ENCODE peak calls at places on chromosomes 16 and 17, in seven cellular contexts. L is A549, T is cardiac muscle cell, P is neural progenitor cell, D is MM.1S, O is kidney, G is thoracic aorta. W is an unnamed sample.

GRCh38 chr17:10724546-10725195 is 5.2 kb downstream of the TMEM220 start:
- DNase-seq in P (no peak), D (no peak), O (no peak), L (no peak), G (no peak), T (no peak), W (no peak)

GRCh38 chr16:3458278-3458851 is 14.9 kb downstream of the NAA60 start:
- DNase-seq in O (peak; percentile 81), P (peak; percentile 76), L (no peak), D (no peak), T (peak; percentile 56), G (no peak), W (no peak)

GRCh38 chr16:3642397-3643094 is 11.9 kb upstream of the DNASE1 start:
- DNase-seq in D (no peak), O (no peak), G (no peak), L (no peak), T (peak; percentile 62), P (no peak), W (no peak)

GRCh38 chr16:88430185-88430523 is 22.9 kb upstream of the ZFPM1 start:
- DNase-seq in G (no peak), D (no peak), O (no peak), L (no peak), T (no peak), P (no peak), W (no peak)

GRCh38 chr17:64205804-64206203 is 57.3 kb downstream of the TEX2 start:
- DNase-seq in G (no peak), P (no peak), L (no peak), T (no peak), O (no peak), D (no peak), W (no peak)

GRCh38 chr16:85252461-85252860 is 140.2 kb upstream of the CIBAR2 start:
- DNase-seq in G (no peak), O (no peak), L (no peak), T (no peak), P (no peak), D (no peak), W (no peak)

GRCh38 chr16:77946834-77947233 is 75.5 kb upstream of the CLEC3A start:
- DNase-seq in O (no peak), G (no peak), D (no peak), P (peak; percentile 35), T (peak; percentile 3), L (no peak), W (no peak)

GRCh38 chr17:64259436-64259835 is 3.6 kb downstream of the TEX2 start:
- DNase-seq in D (no peak), T (no peak), O (no peak), L (no peak), P (no peak), G (no peak), W (no peak)

GRCh38 chr16:83887564-83887963 is 11.4 kb upstream of the MLYCD start:
- DNase-seq in G (no peak), L (no peak), T (no peak), P (peak; percentile 44), O (no peak), D (no peak), W (no peak)

GRCh38 chr16:83886199-83886971 is 12.5 kb upstream of the MLYCD start:
- DNase-seq in T (no peak), P (no peak), L (no peak), D (no peak), G (no peak), O (no peak), W (no peak)

GRCh38 chr16:83888672-83889044 is 10.3 kb upstream of the MLYCD start:
- DNase-seq in O (no peak), G (no peak), T (peak; percentile 57), L (no peak), P (no peak), D (no peak), W (no peak)

GRCh38 chr16:83890359-83890758 is 8.6 kb upstream of the MLYCD start:
- DNase-seq in G (no peak), D (no peak), P (no peak), T (no peak), O (no peak), L (no peak), W (no peak)

GRCh38 chr16:83887088-83887487 is 11.8 kb upstream of the MLYCD start:
- DNase-seq in O (no peak), T (peak; percentile 32), P (peak; percentile 27), D (no peak), G (no peak), L (peak; percentile 46), W (no peak)
- H3K9me3 ChIP-seq in O (no peaks in the 10 kb centered on the region), T (no peaks in the 10 kb centered on the region), P (no peaks in the 10 kb centered on the region), D (no peaks in the 10 kb centered on the region), G (peaks cover 4% of the 10 kb centered on the region), L (peaks cover 4% of the 10 kb centered on the region), W (peaks cover 13% of the 10 kb centered on the region)

DNA sequence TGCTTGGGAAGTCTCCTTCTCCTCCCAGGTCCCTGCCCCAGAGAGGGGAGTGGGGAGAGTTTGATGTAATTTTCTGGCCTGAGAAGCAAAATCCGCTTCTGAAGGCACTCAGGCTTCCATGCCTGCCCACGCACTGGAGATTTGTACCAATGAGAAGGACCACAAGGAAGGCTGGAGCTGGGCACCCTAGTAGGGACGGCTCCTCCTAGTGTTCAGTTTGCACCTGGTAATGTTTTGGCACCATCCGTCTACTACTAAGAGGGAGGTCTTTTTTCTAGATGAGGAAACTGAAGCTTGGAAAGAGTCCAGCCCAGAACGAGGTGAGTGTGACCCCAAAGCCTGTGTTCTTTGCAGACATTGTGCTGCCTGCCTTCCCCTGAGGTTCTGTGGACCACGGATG is 83.6 kb upstream of the NLRP1 start:
- DNase-seq in L (no peak), D (peak; percentile 7), P (peak; percentile 23), T (no peak), O (no peak), G (no peak), W (no peak)
- TF ChIP-seq CTCF in L (no peak), D (peak; percentile 38), P (peak; percentile 37), T (no peak), O (no peak), G (no peak), W (no peak)

GRCh38 chr17:39929657-39930407 is 2.3 kb downstream of the LRRC3C start:
- DNase-seq in D (no peak), O (no peak), G (no peak), P (no peak), L (peak; percentile 36), T (peak; percentile 83), W (no peak)
- H3K4me3 ChIP-seq in D (no peak overlapping the region), O (no peak overlapping the region), G (peak overlapping the region; percentile 43), P (no peak overlapping the region), L (no peak overlapping the region), T (no peak overlapping the region), W (no peak overlapping the region)

DNA sequence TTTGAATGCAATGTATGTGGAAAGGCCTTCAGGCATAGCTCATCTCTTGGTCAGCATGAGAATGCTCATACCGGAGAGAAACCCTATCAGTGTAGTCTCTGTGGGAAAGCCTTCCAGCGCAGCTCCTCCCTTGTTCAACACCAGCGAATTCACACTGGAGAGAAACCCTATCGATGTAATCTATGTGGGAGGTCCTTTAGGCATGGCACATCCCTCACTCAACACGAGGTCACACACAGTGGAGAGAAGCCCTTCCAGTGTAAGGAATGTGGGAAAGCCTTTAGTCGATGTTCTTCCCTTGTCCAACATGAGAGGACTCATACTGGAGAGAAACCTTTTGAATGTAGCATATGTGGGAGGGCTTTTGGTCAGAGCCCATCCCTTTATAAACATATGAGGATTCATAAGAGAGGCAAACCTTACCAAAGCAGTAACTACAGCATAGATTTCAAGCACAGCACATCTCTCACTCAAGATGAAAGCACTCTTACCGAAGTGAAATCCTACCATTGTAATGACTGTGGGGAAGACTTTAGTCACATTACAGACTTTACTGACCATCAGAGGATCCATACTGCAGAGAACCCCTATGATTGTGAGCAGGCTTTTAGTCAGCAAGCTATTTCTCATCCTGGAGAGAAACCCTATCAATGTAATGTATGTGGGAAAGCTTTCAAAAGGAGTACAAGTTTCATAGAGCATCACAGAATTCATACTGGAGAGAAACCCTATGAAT is 24.7 kb downstream of the ZFP90 start:
- DNase-seq in D (no peak), L (no peak), G (no peak), O (no peak), P (no peak), T (no peak), W (no peak)
- H3K9me3 ChIP-seq in D (peaks cover 3% of the 10 kb centered on the region), L (peaks cover 99% of the 10 kb centered on the region), G (peaks cover 98% of the 10 kb centered on the region), O (peaks cover 94% of the 10 kb centered on the region), P (peaks cover 85% of the 10 kb centered on the region), T (peaks cover 43% of the 10 kb centered on the region), W (peaks cover 100% of the 10 kb centered on the region)

DNA sequence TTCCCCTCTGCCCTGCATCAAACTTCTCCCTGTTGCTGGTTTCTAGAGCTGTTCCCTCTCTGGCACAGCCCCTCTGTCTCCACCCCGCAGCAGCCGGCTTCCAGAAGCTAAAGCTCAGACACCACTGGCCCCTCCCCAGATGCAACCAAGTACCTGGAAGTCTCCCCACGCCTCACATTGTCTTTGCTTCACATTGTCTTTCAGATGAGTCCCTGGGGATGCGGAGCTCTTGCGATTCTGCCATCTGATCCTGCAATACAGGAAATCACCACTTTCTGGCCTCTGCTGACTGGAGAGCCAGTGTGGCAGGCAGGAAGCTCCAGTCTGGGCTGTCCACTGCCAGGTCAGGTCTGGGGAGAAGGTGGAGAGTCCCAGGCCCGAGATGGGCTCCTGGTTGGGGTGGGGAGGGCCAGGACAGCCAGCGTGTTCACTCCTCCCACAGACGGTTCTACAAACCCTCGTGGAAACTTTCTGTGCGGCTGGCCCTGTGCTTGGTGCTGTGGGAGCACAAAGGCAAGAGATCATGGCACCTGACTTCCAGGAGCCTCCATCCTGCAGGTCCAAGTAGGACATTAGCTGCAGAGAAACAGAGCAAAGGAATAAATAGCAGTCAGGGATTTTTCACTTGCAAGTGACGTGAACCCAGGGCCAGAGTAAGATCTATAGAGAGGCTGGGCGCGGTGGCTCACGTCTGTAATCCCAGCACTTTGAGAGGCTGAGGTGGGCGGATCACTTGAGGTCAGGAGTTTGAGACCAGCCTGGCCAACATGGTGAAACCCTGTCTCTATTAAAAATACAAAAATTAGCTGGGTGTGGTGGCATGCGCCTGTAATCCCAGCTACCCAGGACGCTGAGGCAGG is 47.9 kb upstream of the MAP3K14 start:
- DNase-seq in G (no peak), L (no peak), T (peak; percentile 57), P (peak; percentile 66), D (no peak), O (no peak), W (no peak)
- TF ChIP-seq CTCF in G (no peak), L (no peak), T (no peak), P (no peak), D (no peak), O (peak; percentile 4), W (no peak)